ENCODE peak calls at places on chromosomes 5 and 9, in seven cellular contexts. R is A673; W is GM18507; T is naive thymus-derived CD8-positive, alpha-beta T cell; A is mesenchymal stem cell; C is C1 segment of cervical spinal cord; E is COR-L47. I is an unnamed sample.

GRCh38 chr9:93678199-93679019 is 102.0 kb downstream of the PHF2 start:
- DNase-seq in R (no peak), W (no peak), T (no peak), A (no peak), C (no peak), E (no peak), I (no peak)

GRCh38 chr9:107435415-107435814 is 54.2 kb downstream of the KLF4 start:
- DNase-seq in R (no peak), W (no peak), T (no peak), A (no peak), C (no peak), E (no peak), I (no peak)

GRCh38 chr9:114070188-114071103 is 7.7 kb downstream of the AMBP start:
- DNase-seq in R (no peak), W (no peak), T (no peak), A (no peak), C (no peak), E (no peak), I (no peak)

GRCh38 chr5:179504600-179505396 is 45.6 kb upstream of the RUFY1 start:
- DNase-seq in R (no peak), W (no peak), T (no peak), A (no peak), C (no peak), E (no peak), I (no peak)

GRCh38 chr9:106753155-106753671 is 109.8 kb upstream of the ZNF462 start:
- DNase-seq in R (no peak), W (peak), T (no peak), A (peak), C (no peak), E (no peak), I (peak)

GRCh38 chr9:69444021-69444420 is 119.0 kb downstream of the ENTREP1 start:
- DNase-seq in R (peak), W (no peak), T (no peak), A (peak), C (no peak), E (no peak), I (no peak)

GRCh38 chr5:107736608-107737007 is 65.9 kb upstream of the EFNA5 start:
- DNase-seq in R (no peak), W (no peak), T (no peak), A (peak), C (no peak), E (no peak), I (no peak)

GRCh38 chr5:23028445-23028844 is 175.3 kb upstream of the CDH12 start:
- DNase-seq in R (no peak), W (no peak), T (no peak), A (no peak), C (no peak), E (no peak), I (no peak)

GRCh38 chr9:71306134-71306533 is 184.7 kb upstream of the TRPM3 start:
- DNase-seq in R (no peak), W (no peak), T (no peak), A (no peak), C (no peak), E (no peak), I (no peak)

GRCh38 chr9:106588601-106589000 is 274.4 kb upstream of the ZNF462 start:
- DNase-seq in R (no peak), W (no peak), T (no peak), A (peak), C (no peak), E (no peak), I (no peak)

GRCh38 chr9:8534828-8535227 is 735.2 kb upstream of the DMAC1 start:
- DNase-seq in R (no peak), W (no peak), T (no peak), A (no peak), C (no peak), E (no peak), I (no peak)

GRCh38 chr9:13358128-13358527 is 78.6 kb upstream of the MPDZ start:
- DNase-seq in R (no peak), W (no peak), T (no peak), A (peak), C (no peak), E (no peak), I (no peak)

GRCh38 chr9:81028504-81028903 is 660.8 kb downstream of the TLE1 start:
- DNase-seq in R (no peak), W (no peak), T (no peak), A (peak), C (no peak), E (no peak), I (no peak)

GRCh38 chr5:125476888-125477585 is 730.6 kb upstream of the ZNF608 start:
- DNase-seq in R (no peak), W (no peak), T (no peak), A (no peak), C (no peak), E (no peak), I (no peak)

GRCh38 chr9:89431930-89432725 is 65.8 kb downstream of the SEMA4D start:
- DNase-seq in R (no peak), W (no peak), T (no peak), A (no peak), C (no peak), E (no peak), I (no peak)

I was measured in B cell.